ENCODE peak calls at places on chromosomes 11 and 22, in eight cellular contexts. H is HepG2, Y is A549, F is WTC11, N is K562, D is HCT116, X is NB4, O is SK-N-SH. Z is an unnamed sample.

GRCh38 chr11:64814712-64815187 is 4.4 kb upstream of the MEN1 start:
- DNase-seq in H (peak; percentile 24), Y (no peak), F (no peak), N (peak; percentile 24), D (no peak), X (peak; percentile 57), O (no peak), Z (no peak)

GRCh38 chr11:69700278-69701140 is 3.3 kb downstream of the FGF19 start:
- DNase-seq in H (peak; percentile 66), Y (peak; percentile 38), F (peak; percentile 74), N (peak; percentile 85), D (no peak), X (no peak), O (peak; percentile 91), Z (peak; percentile 74)

GRCh38 chr11:114566273-114566672 is 6.6 kb upstream of the NXPE1 start:
- DNase-seq in H (no peak), Y (no peak), F (no peak), N (no peak), D (no peak), X (no peak), O (no peak), Z (no peak)

GRCh38 chr11:113014731-113015455 is 53.7 kb downstream of the NCAM1 start:
- DNase-seq in H (no peak), Y (no peak), F (no peak), N (no peak), D (no peak), X (peak; percentile 11), O (peak; percentile 49), Z (no peak)

GRCh38 chr11:925496-926301 is at the start of gene AP2A2:
- DNase-seq in H (peak; percentile 58), Y (peak; percentile 84), F (peak; percentile 87), N (peak; percentile 93), D (peak; percentile 62), X (peak; percentile 89), O (peak; percentile 99), Z (peak; percentile 87)

GRCh38 chr22:39719559-39720450 is 149.3 kb downstream of the CACNA1I start:
- DNase-seq in H (no peak), Y (no peak), F (no peak), N (peak; percentile 41), D (no peak), X (no peak), O (no peak), Z (no peak)

GRCh38 chr11:65524010-65524746 is 705 bp upstream of the SCYL1 start:
- DNase-seq in H (no peak), Y (no peak), F (no peak), N (peak; percentile 53), D (no peak), X (no peak), O (peak; percentile 54), Z (peak; percentile 42)

GRCh38 chr11:2105536-2105935 is 33.7 kb downstream of the IGF2 start:
- DNase-seq in H (no peak), Y (no peak), F (no peak), N (no peak), D (no peak), X (no peak), O (no peak), Z (no peak)

DNA sequence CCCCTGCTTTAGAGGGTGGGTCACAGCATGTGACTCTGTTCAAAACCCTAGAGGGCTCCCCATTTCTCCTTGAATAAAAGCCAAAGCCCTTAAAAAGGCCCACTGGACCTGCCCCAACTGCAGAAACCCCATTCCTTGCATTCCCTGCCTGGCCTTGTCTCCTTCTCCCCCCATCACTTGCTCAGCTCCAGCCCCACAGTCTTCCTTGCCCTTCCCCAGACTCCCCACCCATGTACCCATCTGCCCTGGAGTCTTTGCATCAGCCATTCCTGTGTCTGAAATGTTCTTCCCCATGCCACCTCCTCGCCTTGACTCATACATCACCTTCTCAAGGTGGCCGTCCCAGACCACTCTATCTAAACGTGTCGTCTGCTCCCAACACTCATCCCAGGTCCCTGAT is 77.4 kb upstream of the SHANK2 start:
- DNase-seq in H (no peak), Y (no peak), F (no peak), N (no peak), D (no peak), X (no peak), O (no peak), Z (no peak)
- TF ChIP-seq MAX in H (no peak), Y (no peak), F (no peak), N (no peak), D (no peak), X (no peak), O (no peak), Z (no peak)

DNA sequence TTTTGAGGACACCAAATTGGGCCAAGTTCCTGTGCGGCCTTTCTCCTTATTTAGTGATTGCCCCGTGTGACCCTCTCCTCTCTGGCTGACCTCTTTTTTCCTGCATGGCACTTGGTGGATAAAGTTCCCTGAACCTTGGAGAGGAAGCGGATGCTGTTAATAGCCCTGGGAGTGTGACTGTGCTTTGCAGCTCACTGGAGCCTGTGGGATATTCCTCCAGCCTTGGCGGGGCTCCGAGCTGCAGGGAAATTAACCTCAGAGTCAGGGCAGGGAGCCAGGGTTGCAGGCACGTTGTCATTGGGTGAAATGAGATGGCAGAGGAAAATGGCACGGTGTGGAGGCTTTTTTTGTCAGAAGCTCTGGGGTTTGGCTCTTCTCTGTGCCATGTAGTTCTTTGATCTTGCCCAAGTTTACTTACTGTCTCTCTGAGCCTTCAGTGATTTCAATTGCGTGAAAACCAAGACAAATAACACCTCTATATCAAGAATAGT is 965 bp downstream of the OR9Q1 start:
- DNase-seq in H (no peak), Y (no peak), F (no peak), N (no peak), D (no peak), X (no peak), O (no peak), Z (peak; percentile 91)
- TF ChIP-seq MAX in H (no peak), Y (no peak), F (no peak), N (no peak), D (no peak), X (no peak), O (no peak), Z (no peak)

DNA sequence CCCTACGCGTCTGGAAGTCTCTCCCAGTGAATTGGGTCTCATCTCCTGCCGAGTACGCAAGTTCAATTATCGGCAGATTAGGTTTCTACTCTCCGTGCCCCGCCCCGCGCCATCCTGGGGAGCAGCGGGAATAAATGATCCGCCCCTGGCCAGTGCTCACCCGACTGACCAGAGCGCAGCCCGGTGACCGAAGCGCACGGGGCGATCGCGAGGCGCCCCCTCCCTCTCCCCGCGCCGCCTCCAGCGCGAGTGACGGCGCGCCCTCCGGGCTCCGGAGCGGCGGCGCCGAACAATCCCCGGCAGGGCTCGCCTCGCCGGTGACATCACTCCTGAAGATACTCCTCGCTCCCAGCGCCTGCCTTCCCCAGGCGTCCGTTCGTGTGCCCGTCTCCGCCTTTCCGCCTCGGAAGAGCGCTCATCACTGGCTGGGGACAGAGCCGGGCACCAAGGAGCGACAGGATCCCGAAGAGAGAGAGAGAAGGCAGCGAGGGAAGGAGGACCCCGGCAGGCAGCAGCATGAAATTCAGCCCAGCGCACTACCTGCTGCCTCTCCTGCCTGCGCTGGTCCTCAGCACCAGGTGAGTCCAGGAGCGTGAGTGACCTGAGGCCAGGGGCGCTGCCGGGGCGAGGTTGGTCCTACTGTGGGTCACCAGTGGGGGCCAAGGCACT is at the start of gene LUZP2:
- DNase-seq in H (no peak), Y (no peak), F (peak; percentile 65), N (no peak), D (no peak), X (no peak), O (peak; percentile 73), Z (peak; percentile 42)
- TF ChIP-seq MAX in H (no peak), Y (no peak), F (peak; percentile 58), N (no peak), D (no peak), X (no peak), O (no peak), Z (no peak)

GRCh38 chr11:6251120-6251733 is 8.4 kb upstream of the CCKBR start:
- DNase-seq in H (peak; percentile 59), Y (peak; percentile 82), F (peak; percentile 89), N (peak; percentile 75), D (peak; percentile 64), X (peak; percentile 55), O (peak; percentile 79), Z (peak; percentile 47)
- TF ChIP-seq MAX in H (no peak), Y (no peak), F (peak; percentile 25), N (no peak), D (no peak), X (no peak), O (no peak), Z (no peak)

DNA sequence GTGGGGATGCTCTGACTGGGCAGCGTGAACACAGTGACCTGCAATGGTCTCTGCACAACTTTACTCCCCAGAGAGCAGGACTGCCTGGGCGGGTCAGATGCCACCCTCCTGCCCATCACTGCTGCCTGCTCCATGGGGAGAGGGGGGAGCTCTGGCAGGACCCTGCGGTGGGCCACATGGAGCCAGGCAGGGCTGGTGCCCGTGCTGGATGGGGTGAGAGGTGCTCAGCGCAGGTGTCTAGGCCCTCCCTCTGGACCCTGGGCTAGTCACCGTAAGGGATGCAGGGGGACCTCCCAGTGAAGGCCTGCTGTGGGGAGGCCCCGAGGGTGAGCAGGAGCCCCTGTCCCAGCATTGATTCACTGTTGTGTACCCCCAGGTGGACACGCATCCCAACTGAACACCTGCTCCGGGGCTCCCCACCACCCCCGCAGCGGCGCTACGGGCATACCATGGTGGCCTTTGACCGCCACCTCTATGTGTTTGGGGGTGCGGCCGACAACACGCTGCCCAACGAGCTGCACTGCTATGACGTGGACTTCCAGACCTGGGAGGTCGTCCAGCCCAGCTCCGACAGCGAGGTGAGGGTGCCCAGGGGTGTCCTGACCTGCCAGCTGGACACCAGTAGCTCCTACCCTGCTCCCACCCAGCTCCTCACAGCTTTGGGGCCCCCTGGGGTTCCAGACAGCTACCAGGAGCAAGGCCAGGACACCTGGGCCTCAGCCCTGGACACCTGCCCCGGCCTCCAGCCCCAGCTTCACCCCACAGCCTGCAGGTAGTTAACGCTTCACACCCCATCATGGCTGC is 9.4 kb downstream of the LZTR1 start:
- DNase-seq in H (no peak), Y (no peak), F (no peak), N (no peak), D (no peak), X (no peak), O (no peak), Z (no peak)
- TF ChIP-seq MAX in H (no peak), Y (no peak), F (no peak), N (no peak), D (no peak), X (no peak), O (no peak), Z (no peak)

DNA sequence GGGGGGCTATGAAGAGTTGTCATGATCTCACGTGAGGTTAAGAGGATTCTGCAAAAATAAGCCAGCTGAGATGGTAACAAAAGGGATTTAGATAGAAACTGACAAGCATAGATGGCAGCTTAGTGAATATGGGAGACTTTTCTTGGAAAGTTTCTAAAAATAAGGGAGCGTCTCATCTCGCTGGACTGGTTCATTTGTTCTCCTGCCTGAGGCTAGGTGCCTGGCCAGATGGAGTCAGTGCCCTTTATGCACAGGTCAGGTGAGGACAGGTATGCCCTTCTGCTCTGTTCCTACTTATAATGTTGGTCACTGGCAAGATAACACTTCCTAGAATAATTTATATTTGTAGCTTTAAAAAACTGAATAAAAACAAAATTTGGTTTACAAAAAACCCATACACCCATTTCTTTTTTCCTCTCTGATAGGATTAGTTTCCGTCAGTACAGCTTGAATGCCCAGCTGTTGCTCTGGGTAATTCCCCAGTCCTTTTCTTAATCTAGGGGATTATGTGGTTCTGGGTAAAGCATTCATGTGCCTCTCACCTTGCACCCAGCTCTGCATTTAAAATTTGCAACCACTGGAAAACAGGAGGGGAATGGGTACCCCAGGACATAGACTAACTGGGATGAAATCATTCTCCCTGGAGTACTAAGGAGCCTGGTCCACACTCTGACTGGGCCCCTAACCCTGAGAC is 90.0 kb downstream of the AMOTL1 start:
- DNase-seq in H (no peak), Y (no peak), F (no peak), N (no peak), D (no peak), X (no peak), O (no peak), Z (no peak)
- TF ChIP-seq MAX in H (no peak), Y (no peak), F (no peak), N (no peak), D (no peak), X (no peak), O (no peak), Z (no peak)

Z was measured in endothelial cell of umbilical vein.